ENCODE peak calls at places on chromosomes 4 and X, in four cellular contexts. V is ascending aorta, Y is tibial nerve, G is aorta. S is an unnamed sample.

GRCh38 chr4:108168213-108168671 is 490 bp downstream of the LEF1 start:
- DNase-seq in V (no peak), Y (no peak), G (no peak), S (no peak)

GRCh38 chr4:166460769-166461550 is 587.9 kb downstream of the TLL1 start:
- DNase-seq in V (no peak), Y (no peak), G (no peak), S (no peak)

GRCh38 chr4:100581337-100581736 is 63.5 kb upstream of the EMCN start:
- DNase-seq in V (no peak), Y (no peak), G (no peak), S (no peak)

GRCh38 chrX:66889418-66889817 is 250.5 kb upstream of the EDA2R start:
- DNase-seq in V (no peak), Y (no peak), G (no peak), S (no peak)

GRCh38 chr4:34323549-34324325 is 1920.6 kb downstream of the ARAP2 start:
- DNase-seq in V (no peak), Y (no peak), G (no peak), S (no peak)

GRCh38 chr4:62709618-62710252 is 1509.6 kb downstream of the ADGRL3 start:
- DNase-seq in V (no peak), Y (no peak), G (no peak), S (no peak)

GRCh38 chrX:23937100-23937499 is 29.3 kb downstream of the CXorf58 start:
- DNase-seq in V (no peak), Y (no peak), G (no peak), S (no peak)

GRCh38 chrX:125405339-125405738 is 85.7 kb downstream of the TEX13C start:
- DNase-seq in V (no peak), Y (no peak), G (no peak), S (no peak)

GRCh38 chrX:1400731-1401471 is 9.0 kb upstream of the SLC25A6 start:
- DNase-seq in V (no peak), Y (no peak), G (peak; percentile 34), S (no peak)

GRCh38 chrX:71910526-71911022 is at the start of gene NHSL2:
- DNase-seq in V (no peak), Y (no peak), G (no peak), S (no peak)

GRCh38 chr4:144574004-144574403 is 72.0 kb upstream of the HHIP start:
- DNase-seq in V (no peak), Y (no peak), G (no peak), S (no peak)

GRCh38 chr4:179352221-179352620 is 1910.0 kb upstream of the AGA start:
- DNase-seq in V (no peak), Y (no peak), G (no peak), S (no peak)

GRCh38 chrX:38806875-38807601 is 5.8 kb downstream of the MID1IP1 start:
- DNase-seq in V (no peak), Y (no peak), G (no peak), S (no peak)
- H3K27ac ChIP-seq in V (no peak overlapping the region), Y (peak overlapping the region; percentile 60), G (no peak overlapping the region), S (peak overlapping the region; percentile 85)

DNA sequence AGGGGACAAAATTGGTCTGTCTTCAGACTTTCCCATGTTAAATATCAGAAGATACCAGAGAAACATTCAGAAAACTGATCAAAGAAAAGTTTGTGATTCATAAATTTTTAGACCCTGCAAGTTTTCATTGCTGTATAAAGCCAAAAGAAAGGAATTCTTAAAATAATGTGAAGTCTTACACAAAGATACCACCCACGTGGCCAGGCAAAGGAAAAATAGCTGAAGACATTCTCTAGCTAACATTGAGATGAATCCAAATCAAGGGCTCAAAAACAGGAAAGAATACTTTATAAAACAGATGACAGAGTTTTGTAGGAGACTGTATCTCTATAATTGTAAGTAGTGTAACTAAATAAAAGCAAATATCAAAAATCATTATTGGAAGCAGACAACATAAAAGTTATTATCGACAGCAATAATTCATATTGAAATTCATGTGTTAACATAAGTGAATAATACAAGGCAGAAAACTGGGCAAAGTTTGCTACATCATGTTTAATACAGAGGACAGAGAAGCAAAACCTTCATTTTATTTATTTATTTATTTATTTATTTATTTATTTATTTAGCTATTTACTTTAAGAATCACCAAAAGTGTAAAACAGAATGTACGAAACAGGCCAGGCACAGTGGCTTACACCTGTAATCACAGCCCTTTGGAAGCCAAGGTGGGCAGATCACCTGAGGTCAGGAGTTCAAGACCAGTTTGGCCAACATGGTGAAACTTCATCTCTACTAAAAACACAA is 204.6 kb upstream of the SLIT2 start:
- DNase-seq in V (no peak), Y (no peak), G (no peak), S (no peak)
- H3K9me3 ChIP-seq in V (no peaks in the 10 kb centered on the region), Y (no peaks in the 10 kb centered on the region), G (no peaks in the 10 kb centered on the region), S (no peaks in the 10 kb centered on the region)

DNA sequence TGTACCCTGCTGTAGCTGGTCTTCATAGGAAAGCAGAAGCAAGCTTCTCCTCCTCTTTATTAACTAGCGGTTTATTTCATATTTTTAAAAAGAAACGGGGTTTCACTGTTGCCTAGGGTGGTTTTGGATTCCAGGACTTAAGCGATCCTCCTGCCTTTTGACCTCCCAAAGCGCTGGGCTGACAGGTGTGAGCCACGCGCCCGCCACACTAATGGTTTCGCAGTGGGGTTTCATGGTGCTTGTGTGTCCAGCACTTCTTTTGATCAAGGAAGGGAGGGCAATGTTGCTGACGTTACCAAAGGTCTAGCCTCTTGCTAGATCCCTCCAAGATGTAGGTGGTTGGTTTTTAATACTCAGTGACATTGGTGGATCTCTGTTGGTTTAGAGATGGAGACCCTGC is 1.4 kb downstream of the MAEA start:
- DNase-seq in V (no peak), Y (no peak), G (peak; percentile 17), S (no peak)
- H3K27ac ChIP-seq in V (no peak overlapping the region), Y (no peak overlapping the region), G (no peak overlapping the region), S (no peak overlapping the region)

DNA sequence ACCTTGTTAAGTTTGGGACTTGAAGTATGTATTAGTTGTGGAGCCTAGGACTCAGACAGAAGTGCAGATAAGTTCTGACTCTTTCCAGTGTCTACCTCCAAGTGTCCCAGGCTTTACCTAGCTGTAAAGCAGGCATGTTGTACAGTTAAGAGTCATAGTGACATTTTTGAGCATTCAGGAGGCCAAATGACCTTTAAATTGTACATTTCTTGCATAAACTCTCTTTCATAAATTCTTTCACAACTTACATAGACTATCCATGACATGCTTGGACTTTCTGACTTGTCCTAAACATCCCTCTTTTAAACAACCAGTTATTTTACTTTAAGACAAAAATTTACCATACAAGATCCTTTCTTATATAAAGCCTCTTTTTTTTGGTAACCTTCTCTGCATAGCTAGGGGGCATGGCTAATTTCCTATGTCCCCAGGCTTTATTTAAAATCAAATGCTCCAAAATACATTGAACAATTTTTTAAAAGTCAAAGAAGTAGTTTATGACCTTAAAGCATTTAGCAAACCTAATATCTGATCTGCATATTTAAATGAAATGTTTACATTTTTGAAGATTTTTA is 40.1 kb upstream of the UGT8 start:
- DNase-seq in V (no peak), Y (no peak), G (no peak), S (no peak)
- H3K9me3 ChIP-seq in V (no peaks in the 10 kb centered on the region), Y (no peaks in the 10 kb centered on the region), G (peaks cover 1% of the 10 kb centered on the region), S (peaks cover 6% of the 10 kb centered on the region)

GRCh38 chrX:118865231-118865630 is 41.6 kb downstream of the ZCCHC12 start:
- DNase-seq in V (no peak), Y (no peak), G (no peak), S (no peak)
- H3K27ac ChIP-seq in V (no peak overlapping the region), Y (no peak overlapping the region), G (no peak overlapping the region), S (no peak overlapping the region)

GRCh38 chr4:1400861-1401408 is 5.3 kb downstream of the NKX1-1 start:
- DNase-seq in V (no peak), Y (no peak), G (peak; percentile 34), S (no peak)

GRCh38 chr4:1398686-1399507 is 7.3 kb downstream of the NKX1-1 start:
- DNase-seq in V (no peak), Y (no peak), G (peak; percentile 29), S (no peak)

GRCh38 chr4:1399508-1400190 is 6.6 kb downstream of the NKX1-1 start:
- DNase-seq in V (no peak), Y (no peak), G (peak; percentile 33), S (no peak)

GRCh38 chr4:1401409-1402020 is 4.7 kb downstream of the NKX1-1 start:
- DNase-seq in V (no peak), Y (no peak), G (peak; percentile 39), S (no peak)

DNA sequence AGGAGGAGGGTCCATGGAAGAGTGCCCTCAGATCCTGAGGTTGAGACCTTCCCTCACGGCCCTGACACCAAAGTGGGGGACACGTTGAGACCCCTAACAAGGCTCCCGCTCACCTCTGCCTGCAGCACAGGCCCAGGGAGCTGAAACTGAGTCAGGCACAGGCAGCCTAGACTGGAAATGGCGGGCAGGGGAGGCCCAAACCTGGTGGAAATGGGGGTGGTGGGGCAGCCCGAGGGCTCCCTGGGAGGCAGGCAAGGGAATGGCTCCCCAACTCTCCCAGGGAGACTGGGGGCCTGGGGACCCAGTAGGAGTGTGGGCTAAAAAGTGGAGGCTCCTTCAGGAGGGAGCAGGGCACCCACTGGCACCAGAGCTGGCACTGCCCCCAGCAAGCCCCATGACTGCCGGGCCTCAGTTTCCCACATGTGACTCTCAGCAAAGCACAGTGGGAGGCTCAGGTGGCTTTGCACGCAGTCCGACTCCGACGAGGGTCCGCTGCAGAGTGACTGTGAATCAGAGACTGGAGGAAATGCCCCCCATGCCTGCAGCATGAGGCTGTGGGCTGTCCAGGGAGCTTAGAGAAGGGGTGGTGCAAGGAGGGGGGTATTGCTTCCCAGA is 5.9 kb downstream of the NKX1-1 start:
- DNase-seq in V (no peak), Y (no peak), G (no peak), S (no peak)
- H3K9me3 ChIP-seq in V (no peaks in the 10 kb centered on the region), Y (no peaks in the 10 kb centered on the region), G (peaks cover 2% of the 10 kb centered on the region), S (peaks cover 5% of the 10 kb centered on the region)

GRCh38 chr4:67762091-67762490 is 7.9 kb upstream of the GNRHR start:
- DNase-seq in V (no peak), Y (no peak), G (no peak), S (no peak)
- H3K27ac ChIP-seq in V (no peak overlapping the region), Y (no peak overlapping the region), G (no peak overlapping the region), S (no peak overlapping the region)

GRCh38 chrX:2410279-2411020 is 90.3 kb downstream of the DHRSX start:
- DNase-seq in V (no peak), Y (no peak), G (no peak), S (no peak)
- H3K9me3 ChIP-seq in V (no peaks in the 10 kb centered on the region), Y (no peaks in the 10 kb centered on the region), G (peaks cover 3% of the 10 kb centered on the region), S (peaks cover 10% of the 10 kb centered on the region)

GRCh38 chr4:142128529-142128928 is 492.1 kb downstream of the IL15 start:
- DNase-seq in V (no peak), Y (no peak), G (peak; percentile 43), S (no peak)

GRCh38 chr4:142129473-142129872 is 493.1 kb downstream of the IL15 start:
- DNase-seq in V (no peak), Y (no peak), G (no peak), S (no peak)

GRCh38 chr4:142129931-142130330 is 493.5 kb downstream of the IL15 start:
- DNase-seq in V (no peak), Y (no peak), G (no peak), S (no peak)

GRCh38 chr4:142126890-142127497 is 490.6 kb downstream of the IL15 start:
- DNase-seq in V (no peak), Y (peak; percentile 79), G (no peak), S (peak; percentile 43)

DNA sequence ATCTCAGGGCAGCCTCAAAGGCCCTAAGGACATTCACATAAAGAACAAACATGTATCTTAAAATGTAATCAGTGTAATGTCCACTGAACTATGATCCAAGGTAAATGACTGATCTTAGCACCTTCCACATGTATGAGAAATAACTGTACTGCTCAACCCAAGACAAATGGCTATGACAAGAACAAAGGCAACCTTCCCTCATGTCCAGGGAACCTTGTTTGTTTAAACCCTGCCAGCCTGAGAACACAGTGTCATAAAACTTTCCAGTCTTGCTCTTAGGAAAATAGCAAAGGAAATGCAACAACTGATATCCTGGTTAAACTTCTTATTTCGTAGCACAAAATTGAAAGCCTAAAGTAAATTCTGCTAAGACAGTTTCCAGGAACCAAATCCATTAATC is 494.3 kb downstream of the IL15 start:
- DNase-seq in V (no peak), Y (no peak), G (no peak), S (no peak)
- H3K27ac ChIP-seq in V (peak overlapping the region; percentile 64), Y (no peak overlapping the region), G (peak overlapping the region; percentile 37), S (no peak overlapping the region)